ENCODE peak calls at places on chromosome 20, in five cellular contexts. One of them, this sample, is unnamed.

GRCh38 chr20:60331688-60332300 is 373.6 kb downstream of the CDH26 start:
- DNase-seq in HepG2: no peak
- DNase-seq in K562: no peak
- DNase-seq in GM12878: no peak
- DNase-seq in SK-N-SH: no peak
- DNase-seq in this sample: no peak

GRCh38 chr20:6686171-6686570 is 81.3 kb upstream of the BMP2 start:
- DNase-seq in HepG2: no peak
- DNase-seq in GM12878: no peak
- DNase-seq in SK-N-SH: no peak
- DNase-seq in K562: no peak
- DNase-seq in this sample: no peak

GRCh38 chr20:31849306-31849930 is 4.0 kb upstream of the FOXS1 start:
- DNase-seq in GM12878: no peak
- DNase-seq in HepG2: no peak
- DNase-seq in SK-N-SH: peak
- DNase-seq in K562: no peak
- DNase-seq in this sample: no peak

GRCh38 chr20:62025394-62025793 is 40.3 kb downstream of the TAF4 start:
- DNase-seq in GM12878: no peak
- DNase-seq in SK-N-SH: no peak
- DNase-seq in HepG2: no peak
- DNase-seq in K562: peak
- DNase-seq in this sample: no peak

GRCh38 chr20:997486-997885 is 4.6 kb downstream of the RSPO4 start:
- DNase-seq in SK-N-SH: no peak
- DNase-seq in K562: no peak
- DNase-seq in GM12878: no peak
- DNase-seq in HepG2: no peak
- DNase-seq in this sample: no peak

GRCh38 chr20:63089051-63089907 is 82.5 kb upstream of the BHLHE23 start:
- DNase-seq in SK-N-SH: peak
- DNase-seq in K562: no peak
- DNase-seq in GM12878: no peak
- DNase-seq in HepG2: no peak
- DNase-seq in this sample: no peak

GRCh38 chr20:34079818-34080217 is 32.2 kb downstream of the EIF2S2 start:
- DNase-seq in SK-N-SH: no peak
- DNase-seq in GM12878: no peak
- DNase-seq in HepG2: no peak
- DNase-seq in K562: no peak
- DNase-seq in this sample: no peak

GRCh38 chr20:733806-734205 is 34.5 kb downstream of the SLC52A3 start:
- DNase-seq in GM12878: no peak
- DNase-seq in HepG2: no peak
- DNase-seq in K562: no peak
- DNase-seq in SK-N-SH: peak
- DNase-seq in this sample: no peak

GRCh38 chr20:63337786-63338420 is 23.2 kb downstream of the CHRNA4 start:
- DNase-seq in HepG2: no peak
- DNase-seq in SK-N-SH: no peak
- DNase-seq in GM12878: no peak
- DNase-seq in K562: no peak
- DNase-seq in this sample: no peak

GRCh38 chr20:62376112-62377063 is 9.3 kb upstream of the LAMA5 start:
- DNase-seq in SK-N-SH: no peak
- DNase-seq in K562: no peak
- DNase-seq in GM12878: no peak
- DNase-seq in HepG2: peak
- DNase-seq in this sample: peak

GRCh38 chr20:43681991-43682410 is 15.1 kb downstream of the MYBL2 start:
- DNase-seq in GM12878: peak
- DNase-seq in K562: no peak
- DNase-seq in HepG2: no peak
- DNase-seq in SK-N-SH: no peak
- DNase-seq in this sample: no peak

GRCh38 chr20:11003341-11003740 is 329.5 kb upstream of the JAG1 start:
- DNase-seq in HepG2: no peak
- DNase-seq in K562: no peak
- DNase-seq in SK-N-SH: no peak
- DNase-seq in GM12878: no peak
- DNase-seq in this sample: no peak

GRCh38 chr20:10998476-10998875 is 324.7 kb upstream of the JAG1 start:
- DNase-seq in K562: no peak
- DNase-seq in SK-N-SH: no peak
- DNase-seq in GM12878: no peak
- DNase-seq in HepG2: no peak
- DNase-seq in this sample: no peak

GRCh38 chr20:11000416-11000815 is 326.6 kb upstream of the JAG1 start:
- DNase-seq in GM12878: no peak
- DNase-seq in HepG2: no peak
- DNase-seq in SK-N-SH: no peak
- DNase-seq in K562: no peak
- DNase-seq in this sample: no peak

DNA sequence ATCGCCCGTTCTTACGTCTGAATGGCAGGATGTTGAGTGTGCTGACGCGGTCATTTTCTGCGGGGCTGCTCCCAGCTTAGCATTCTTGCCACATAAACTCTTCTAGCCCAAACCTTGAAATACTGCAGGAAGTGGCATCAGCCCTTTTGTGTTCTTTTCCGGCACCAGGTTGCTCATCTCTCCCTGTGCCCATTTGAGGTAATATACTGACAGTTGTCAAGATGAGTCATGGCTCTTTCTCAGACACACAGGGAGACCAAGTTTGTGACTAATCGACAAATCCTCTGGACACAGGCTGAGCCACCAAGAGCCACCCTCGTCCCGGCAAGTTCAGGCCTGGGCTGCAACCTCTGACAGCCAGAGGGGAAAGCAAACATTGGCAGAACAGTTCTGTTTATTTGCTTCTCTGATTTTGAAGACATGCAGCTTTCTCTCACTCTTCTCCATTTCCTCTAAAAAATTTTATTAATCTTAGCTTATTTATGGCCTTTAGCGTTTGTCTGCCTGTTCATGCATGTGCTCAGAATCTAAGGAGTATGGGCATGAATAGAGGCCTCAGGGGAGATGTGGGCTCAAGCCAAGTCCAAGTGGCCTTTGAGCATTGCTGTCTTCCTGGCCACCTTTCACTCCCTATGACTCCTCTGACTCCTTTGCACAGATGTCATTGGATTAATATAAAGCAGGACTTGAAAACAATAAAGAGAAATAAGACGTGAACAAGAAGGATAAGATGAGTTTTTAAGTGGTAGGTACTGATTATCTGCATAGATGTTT is 328.2 kb upstream of the JAG1 start:
- DNase-seq in GM12878: no peak
- DNase-seq in K562: no peak
- DNase-seq in SK-N-SH: no peak
- DNase-seq in HepG2: peak
- DNase-seq in this sample: no peak
- TF ChIP-seq YY1 in GM12878: no peak
- TF ChIP-seq YY1 in K562: no peak
- TF ChIP-seq YY1 in SK-N-SH: no peak
- TF ChIP-seq YY1 in HepG2: no peak
- TF ChIP-seq YY1 in this sample: no peak

GRCh38 chr20:57037689-57038088 is 228.8 kb downstream of the BMP7 start:
- DNase-seq in GM12878: no peak
- DNase-seq in SK-N-SH: no peak
- DNase-seq in K562: no peak
- DNase-seq in HepG2: no peak
- DNase-seq in this sample: no peak

GRCh38 chr20:57033994-57034393 is 232.4 kb downstream of the BMP7 start:
- DNase-seq in GM12878: no peak
- DNase-seq in K562: no peak
- DNase-seq in SK-N-SH: no peak
- DNase-seq in HepG2: no peak
- DNase-seq in this sample: no peak

GRCh38 chr20:57031867-57032355 is 234.5 kb downstream of the BMP7 start:
- DNase-seq in SK-N-SH: no peak
- DNase-seq in HepG2: no peak
- DNase-seq in GM12878: no peak
- DNase-seq in K562: no peak
- DNase-seq in this sample: no peak

GRCh38 chr20:57030611-57031600 is 235.5 kb downstream of the BMP7 start:
- DNase-seq in HepG2: no peak
- DNase-seq in K562: no peak
- DNase-seq in GM12878: no peak
- DNase-seq in SK-N-SH: peak
- DNase-seq in this sample: no peak

DNA sequence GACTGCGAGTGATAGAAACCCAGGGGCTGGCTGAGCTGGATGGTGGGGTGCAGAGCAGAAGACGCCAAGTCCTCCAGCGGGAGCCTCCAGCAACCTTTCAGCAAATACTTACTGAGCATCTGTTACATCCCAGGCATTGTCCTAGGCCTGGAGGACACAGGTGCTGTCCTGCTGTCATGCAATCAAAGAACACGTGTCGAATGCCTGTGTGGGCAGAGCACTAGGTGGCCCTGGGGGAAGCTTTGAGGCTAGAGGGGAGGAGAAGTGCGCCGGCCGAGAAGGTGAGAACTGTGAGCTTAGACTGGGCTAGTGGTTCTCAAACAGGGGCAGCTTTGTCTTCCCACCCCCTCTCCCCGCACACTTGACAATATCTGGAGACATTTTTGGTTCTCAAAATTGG is 233.6 kb downstream of the BMP7 start:
- DNase-seq in GM12878: no peak
- DNase-seq in HepG2: no peak
- DNase-seq in SK-N-SH: no peak
- DNase-seq in K562: no peak
- DNase-seq in this sample: no peak
- TF ChIP-seq RFX5 in GM12878: no peak
- TF ChIP-seq RFX5 in HepG2: no peak
- TF ChIP-seq RFX5 in SK-N-SH: no peak
- TF ChIP-seq RFX5 in K562: no peak
- TF ChIP-seq RFX5 in this sample: no peak

GRCh38 chr20:47361268-47361665 is 4.8 kb upstream of the ZMYND8 start:
- DNase-seq in HepG2: no peak
- DNase-seq in K562: no peak
- DNase-seq in GM12878: no peak
- DNase-seq in SK-N-SH: no peak
- DNase-seq in this sample: no peak
- H2AFZ ChIP-seq in HepG2: no peak
- H2AFZ ChIP-seq in K562: peak
- H2AFZ ChIP-seq in GM12878: peak
- H2AFZ ChIP-seq in SK-N-SH: peak
- H2AFZ ChIP-seq in this sample: no peak

DNA sequence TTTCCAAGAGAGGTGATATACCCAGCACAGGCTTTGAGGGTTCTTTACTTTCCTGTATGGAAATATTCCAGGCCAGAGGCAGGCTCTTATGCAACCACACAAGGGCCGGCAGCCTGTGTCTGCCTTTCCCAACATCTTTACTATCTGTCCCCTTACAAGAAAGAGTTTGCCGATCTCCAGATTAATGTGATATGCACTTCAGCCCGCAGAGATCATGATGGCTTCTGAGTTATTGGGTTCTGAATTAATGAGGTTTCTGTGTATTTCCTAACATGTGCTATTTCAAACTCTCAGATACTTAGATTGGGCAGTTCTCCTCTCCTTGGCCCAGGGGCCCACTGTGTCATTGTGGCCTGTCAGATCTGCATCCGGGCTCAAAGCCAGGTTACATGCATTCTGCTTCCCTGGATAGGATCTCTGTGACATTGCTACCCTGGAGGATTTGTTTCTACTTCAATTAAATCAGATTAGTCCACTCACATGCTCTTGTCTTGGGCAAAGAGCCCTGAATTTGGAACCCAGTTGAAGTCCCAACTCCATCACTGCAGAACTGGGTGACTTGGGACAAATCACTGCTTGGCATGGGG is 56.5 kb downstream of the TGM2 start:
- DNase-seq in K562: no peak
- DNase-seq in SK-N-SH: peak
- DNase-seq in GM12878: no peak
- DNase-seq in HepG2: no peak
- DNase-seq in this sample: peak
- TF ChIP-seq YY1 in K562: no peak
- TF ChIP-seq YY1 in SK-N-SH: no peak
- TF ChIP-seq YY1 in GM12878: no peak
- TF ChIP-seq YY1 in HepG2: no peak
- TF ChIP-seq YY1 in this sample: no peak

This sample was measured in H1.